ENCODE peak calls at places on chromosomes 6 and 20, in five cellular contexts. One of them, this sample, is unnamed.

GRCh38 chr20:34861386-34862084 is 11.1 kb downstream of the GGT7 start:
- DNase-seq in heart left ventricle: no peak
- DNase-seq in stomach: peak; percentile 69
- DNase-seq in thyroid gland: peak; percentile 40
- DNase-seq in body of pancreas: peak; percentile 85
- DNase-seq in this sample: no peak

GRCh38 chr6:109961666-109962065 is 16.4 kb upstream of the GPR6 start:
- DNase-seq in heart left ventricle: no peak
- DNase-seq in stomach: no peak
- DNase-seq in body of pancreas: no peak
- DNase-seq in thyroid gland: no peak
- DNase-seq in this sample: peak; percentile 19

GRCh38 chr20:59025511-59025910 is 6.3 kb downstream of the TUBB1 start:
- DNase-seq in thyroid gland: no peak
- DNase-seq in stomach: no peak
- DNase-seq in body of pancreas: no peak
- DNase-seq in heart left ventricle: no peak
- DNase-seq in this sample: no peak

GRCh38 chr6:155315516-155315871 is 1.2 kb upstream of the TFB1M start:
- DNase-seq in thyroid gland: no peak
- DNase-seq in body of pancreas: no peak
- DNase-seq in heart left ventricle: no peak
- DNase-seq in stomach: no peak
- DNase-seq in this sample: no peak

GRCh38 chr6:2353412-2354137 is 108.2 kb upstream of the GMDS start:
- DNase-seq in heart left ventricle: peak; percentile 49
- DNase-seq in body of pancreas: peak; percentile 79
- DNase-seq in stomach: peak; percentile 78
- DNase-seq in thyroid gland: peak; percentile 73
- DNase-seq in this sample: peak; percentile 12

GRCh38 chr20:36793294-36794115 is 19.9 kb upstream of the DSN1 start:
- DNase-seq in stomach: no peak
- DNase-seq in heart left ventricle: no peak
- DNase-seq in thyroid gland: no peak
- DNase-seq in body of pancreas: no peak
- DNase-seq in this sample: no peak

GRCh38 chr6:80094017-80094416 is 12.5 kb upstream of the BCKDHB start:
- DNase-seq in thyroid gland: no peak
- DNase-seq in stomach: no peak
- DNase-seq in body of pancreas: no peak
- DNase-seq in heart left ventricle: no peak
- DNase-seq in this sample: no peak

GRCh38 chr6:84739866-84740208 is 24.6 kb downstream of the TBX18 start:
- DNase-seq in stomach: no peak
- DNase-seq in heart left ventricle: no peak
- DNase-seq in thyroid gland: no peak
- DNase-seq in body of pancreas: no peak
- DNase-seq in this sample: no peak

GRCh38 chr20:10672579-10673127 is 1.1 kb downstream of the JAG1 start:
- DNase-seq in stomach: peak; percentile 71
- DNase-seq in heart left ventricle: peak; percentile 50
- DNase-seq in thyroid gland: peak; percentile 73
- DNase-seq in body of pancreas: peak; percentile 66
- DNase-seq in this sample: peak; percentile 61

GRCh38 chr6:37182736-37183590 is 13.0 kb downstream of the PIM1 start:
- DNase-seq in stomach: peak; percentile 37
- DNase-seq in thyroid gland: no peak
- DNase-seq in heart left ventricle: no peak
- DNase-seq in body of pancreas: no peak
- DNase-seq in this sample: no peak

GRCh38 chr20:39691151-39691862 is 729.2 kb downstream of the DHX35 start:
- DNase-seq in body of pancreas: no peak
- DNase-seq in thyroid gland: no peak
- DNase-seq in heart left ventricle: no peak
- DNase-seq in stomach: no peak
- DNase-seq in this sample: no peak

GRCh38 chr20:33650753-33651561 is 11.2 kb upstream of the C20orf144 start:
- DNase-seq in stomach: peak; percentile 68
- DNase-seq in thyroid gland: peak; percentile 36
- DNase-seq in body of pancreas: no peak
- DNase-seq in heart left ventricle: no peak
- DNase-seq in this sample: no peak

GRCh38 chr20:4813076-4813838 is 91.5 kb downstream of the PRND start:
- DNase-seq in thyroid gland: no peak
- DNase-seq in stomach: no peak
- DNase-seq in body of pancreas: peak; percentile 10
- DNase-seq in heart left ventricle: peak; percentile 59
- DNase-seq in this sample: no peak

GRCh38 chr20:22382742-22383141 is 201.6 kb downstream of the FOXA2 start:
- DNase-seq in stomach: no peak
- DNase-seq in thyroid gland: no peak
- DNase-seq in body of pancreas: no peak
- DNase-seq in heart left ventricle: no peak
- DNase-seq in this sample: no peak

GRCh38 chr20:17226410-17227198 is at the start of gene PCSK2:
- DNase-seq in heart left ventricle: peak; percentile 24
- DNase-seq in stomach: peak; percentile 34
- DNase-seq in thyroid gland: peak; percentile 85
- DNase-seq in body of pancreas: peak; percentile 49
- DNase-seq in this sample: no peak

GRCh38 chr6:28789553-28790083 is 134.2 kb downstream of the TRIM27 start:
- DNase-seq in heart left ventricle: no peak
- DNase-seq in thyroid gland: no peak
- DNase-seq in body of pancreas: no peak
- DNase-seq in stomach: no peak
- DNase-seq in this sample: no peak

GRCh38 chr20:10716855-10717254 is 43.1 kb upstream of the JAG1 start:
- DNase-seq in stomach: no peak
- DNase-seq in body of pancreas: no peak
- DNase-seq in thyroid gland: no peak
- DNase-seq in heart left ventricle: no peak
- DNase-seq in this sample: no peak

GRCh38 chr20:58903636-58904035 is 51.1 kb downstream of the GNAS start:
- DNase-seq in heart left ventricle: no peak
- DNase-seq in stomach: no peak
- DNase-seq in body of pancreas: no peak
- DNase-seq in thyroid gland: no peak
- DNase-seq in this sample: no peak

GRCh38 chr6:97437087-97437486 is 154.1 kb upstream of the MMS22L start:
- DNase-seq in heart left ventricle: no peak
- DNase-seq in body of pancreas: no peak
- DNase-seq in thyroid gland: no peak
- DNase-seq in stomach: no peak
- DNase-seq in this sample: no peak

GRCh38 chr6:157047951-157048350 is 270.8 kb downstream of the ARID1B start:
- DNase-seq in body of pancreas: no peak
- DNase-seq in thyroid gland: no peak
- DNase-seq in stomach: no peak
- DNase-seq in heart left ventricle: no peak
- DNase-seq in this sample: no peak

GRCh38 chr6:141878686-141879085 is 254.0 kb upstream of the GJE1 start:
- DNase-seq in body of pancreas: no peak
- DNase-seq in stomach: no peak
- DNase-seq in heart left ventricle: no peak
- DNase-seq in thyroid gland: no peak
- DNase-seq in this sample: no peak

GRCh38 chr6:170298688-170299087 is 7.8 kb upstream of the DLL1 start:
- DNase-seq in stomach: no peak
- DNase-seq in heart left ventricle: no peak
- DNase-seq in body of pancreas: no peak
- DNase-seq in thyroid gland: no peak
- DNase-seq in this sample: no peak

GRCh38 chr6:33112148-33112547 is 36.4 kb downstream of the HLA-DPB1 start:
- DNase-seq in heart left ventricle: no peak
- DNase-seq in thyroid gland: no peak
- DNase-seq in stomach: no peak
- DNase-seq in body of pancreas: no peak
- DNase-seq in this sample: peak; percentile 50

GRCh38 chr20:400451-401275 is 7.4 kb upstream of the RBCK1 start:
- DNase-seq in stomach: no peak
- DNase-seq in thyroid gland: no peak
- DNase-seq in body of pancreas: no peak
- DNase-seq in heart left ventricle: no peak
- DNase-seq in this sample: no peak

GRCh38 chr20:23626040-23626620 is 11.6 kb downstream of the CST3 start:
- DNase-seq in body of pancreas: no peak
- DNase-seq in stomach: peak; percentile 55
- DNase-seq in thyroid gland: no peak
- DNase-seq in heart left ventricle: no peak
- DNase-seq in this sample: no peak

GRCh38 chr20:60459212-60459611 is 501.0 kb downstream of the CDH26 start:
- DNase-seq in heart left ventricle: no peak
- DNase-seq in stomach: no peak
- DNase-seq in thyroid gland: no peak
- DNase-seq in body of pancreas: no peak
- DNase-seq in this sample: no peak

GRCh38 chr6:19032486-19033295 is 645.5 kb downstream of the RNF144B start:
- DNase-seq in stomach: no peak
- DNase-seq in thyroid gland: peak; percentile 11
- DNase-seq in body of pancreas: no peak
- DNase-seq in heart left ventricle: no peak
- DNase-seq in this sample: no peak

GRCh38 chr6:36626636-36627035 is 32.5 kb downstream of the SRSF3 start:
- DNase-seq in stomach: no peak
- DNase-seq in thyroid gland: no peak
- DNase-seq in body of pancreas: no peak
- DNase-seq in heart left ventricle: no peak
- DNase-seq in this sample: no peak

GRCh38 chr6:148525453-148525852 is 182.8 kb downstream of the SASH1 start:
- DNase-seq in body of pancreas: no peak
- DNase-seq in heart left ventricle: no peak
- DNase-seq in thyroid gland: no peak
- DNase-seq in stomach: no peak
- DNase-seq in this sample: no peak

GRCh38 chr20:454951-455350 is 7.4 kb downstream of the TBC1D20 start:
- DNase-seq in stomach: no peak
- DNase-seq in body of pancreas: no peak
- DNase-seq in heart left ventricle: no peak
- DNase-seq in thyroid gland: no peak
- DNase-seq in this sample: no peak

GRCh38 chr6:104526383-104526782 is 333.3 kb downstream of the HACE1 start:
- DNase-seq in heart left ventricle: no peak
- DNase-seq in thyroid gland: no peak
- DNase-seq in body of pancreas: peak; percentile 15
- DNase-seq in stomach: no peak
- DNase-seq in this sample: no peak

DNA sequence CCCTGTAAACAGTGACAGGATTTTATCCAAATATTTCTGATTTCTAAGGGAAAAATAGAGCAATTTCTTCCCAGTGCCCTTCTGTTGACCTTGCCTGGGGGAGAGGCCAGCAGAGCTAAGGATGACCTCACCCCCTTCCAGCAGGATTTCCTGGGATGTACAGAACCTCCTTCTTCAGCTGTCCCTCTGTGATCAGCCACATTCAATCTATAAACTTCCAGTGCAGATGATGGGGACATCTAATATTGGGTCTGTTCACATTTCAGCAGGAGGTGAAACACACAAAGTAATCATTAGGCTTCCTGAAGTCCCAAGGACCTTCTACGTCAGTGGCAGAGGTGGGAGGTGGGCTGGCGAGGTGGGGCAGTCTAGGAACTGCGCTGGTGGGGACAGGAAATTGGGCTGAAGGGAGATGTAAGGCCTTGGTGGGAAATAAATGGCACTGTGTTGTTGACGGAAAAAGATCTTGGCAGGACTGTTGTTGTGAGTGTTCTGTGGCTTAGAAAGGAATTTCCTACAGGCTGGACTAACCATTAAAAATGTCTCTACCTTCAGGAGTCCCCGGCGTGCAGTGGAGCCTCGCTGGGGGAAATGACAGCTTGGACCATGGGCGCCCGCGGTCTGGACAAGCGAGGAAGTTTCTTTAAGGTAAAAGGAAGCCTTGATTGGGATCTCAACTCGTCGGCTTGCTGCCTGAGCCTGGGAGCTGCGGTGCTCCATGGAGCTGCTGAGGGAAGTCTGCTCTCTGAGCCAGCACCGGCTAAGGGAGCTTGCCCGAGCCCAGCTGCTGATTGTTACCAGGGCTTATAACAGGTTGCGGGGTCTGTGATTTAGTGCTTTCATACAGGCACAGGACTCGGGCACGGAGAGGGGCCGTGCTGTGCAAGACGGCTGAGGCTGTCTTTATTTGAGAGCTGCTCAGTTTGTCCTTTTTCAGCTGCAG is 127.9 kb upstream of the NAA20 start:
- DNase-seq in stomach: no peak
- DNase-seq in thyroid gland: peak; percentile 6
- DNase-seq in body of pancreas: peak; percentile 43
- DNase-seq in heart left ventricle: peak; percentile 83
- DNase-seq in this sample: peak; percentile 57
- TF ChIP-seq POLR2A in stomach: no peak
- TF ChIP-seq POLR2A in thyroid gland: no peak
- TF ChIP-seq POLR2A in body of pancreas: no peak
- TF ChIP-seq POLR2A in heart left ventricle: no peak
- TF ChIP-seq POLR2A in this sample: no peak

GRCh38 chr6:31190488-31190887 is 20.0 kb upstream of the POU5F1 start:
- DNase-seq in body of pancreas: no peak
- DNase-seq in thyroid gland: no peak
- DNase-seq in stomach: no peak
- DNase-seq in heart left ventricle: no peak
- DNase-seq in this sample: no peak

GRCh38 chr6:31180500-31180899 is 10.0 kb upstream of the POU5F1 start:
- DNase-seq in thyroid gland: peak; percentile 92
- DNase-seq in body of pancreas: no peak
- DNase-seq in stomach: no peak
- DNase-seq in heart left ventricle: peak; percentile 82
- DNase-seq in this sample: peak; percentile 93

GRCh38 chr6:31187780-31188194 is 17.3 kb upstream of the POU5F1 start:
- DNase-seq in heart left ventricle: no peak
- DNase-seq in stomach: no peak
- DNase-seq in thyroid gland: no peak
- DNase-seq in body of pancreas: peak; percentile 69
- DNase-seq in this sample: no peak

GRCh38 chr6:31186052-31186734 is 15.7 kb upstream of the POU5F1 start:
- DNase-seq in heart left ventricle: peak; percentile 67
- DNase-seq in stomach: peak; percentile 85
- DNase-seq in body of pancreas: peak; percentile 85
- DNase-seq in thyroid gland: peak; percentile 31
- DNase-seq in this sample: no peak
- TF ChIP-seq POLR2A in heart left ventricle: peak; percentile 58
- TF ChIP-seq POLR2A in stomach: no peak
- TF ChIP-seq POLR2A in body of pancreas: peak; percentile 90
- TF ChIP-seq POLR2A in thyroid gland: no peak
- TF ChIP-seq POLR2A in this sample: no peak

DNA sequence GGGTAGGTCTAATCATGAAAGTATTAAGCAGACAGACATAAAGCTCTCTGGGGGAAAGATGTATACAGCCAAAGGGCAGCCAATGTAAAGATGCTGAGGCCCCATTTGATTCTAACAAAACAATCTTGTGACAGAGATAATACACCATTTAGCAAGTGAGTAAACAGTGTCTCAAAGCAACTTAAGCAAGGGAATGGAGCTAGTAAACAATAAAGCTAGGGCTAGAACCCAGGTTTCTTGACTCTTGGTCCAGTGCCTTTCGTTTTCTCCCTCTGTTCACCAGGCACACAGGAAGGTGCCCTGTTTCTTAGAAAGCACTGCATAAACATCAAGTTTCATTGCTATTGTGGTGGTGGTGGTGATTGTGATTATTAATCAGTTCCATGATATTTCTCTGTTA is 5.1 kb downstream of the ELOVL2 start:
- DNase-seq in thyroid gland: no peak
- DNase-seq in stomach: no peak
- DNase-seq in heart left ventricle: no peak
- DNase-seq in body of pancreas: no peak
- DNase-seq in this sample: no peak
- TF ChIP-seq POLR2A in thyroid gland: no peak
- TF ChIP-seq POLR2A in stomach: no peak
- TF ChIP-seq POLR2A in heart left ventricle: no peak
- TF ChIP-seq POLR2A in body of pancreas: no peak
- TF ChIP-seq POLR2A in this sample: no peak

GRCh38 chr20:57440678-57441509 is 49.7 kb downstream of the RBM38 start:
- DNase-seq in stomach: peak; percentile 81
- DNase-seq in body of pancreas: peak; percentile 93
- DNase-seq in thyroid gland: peak; percentile 94
- DNase-seq in heart left ventricle: peak; percentile 84
- DNase-seq in this sample: no peak
- TF ChIP-seq POLR2A in stomach: no peak
- TF ChIP-seq POLR2A in body of pancreas: peak; percentile 35
- TF ChIP-seq POLR2A in thyroid gland: no peak
- TF ChIP-seq POLR2A in heart left ventricle: peak; percentile 33
- TF ChIP-seq POLR2A in this sample: no peak

This sample was measured in H54.